ENCODE peak calls at places on chromosomes 11 and 22, in five cellular contexts. One of them, this sample, is unnamed.

GRCh38 chr11:1935156-1936071 is 11.7 kb upstream of the MRPL23 start:
- DNase-seq in A172: no peak
- DNase-seq in IMR-90: no peak
- DNase-seq in cerebellar cortex: no peak
- DNase-seq in HS-27A: no peak
- DNase-seq in this sample: no peak

GRCh38 chr11:132913295-132913694 is 619.0 kb downstream of the OPCML start:
- DNase-seq in A172: no peak
- DNase-seq in IMR-90: no peak
- DNase-seq in HS-27A: no peak
- DNase-seq in cerebellar cortex: no peak
- DNase-seq in this sample: no peak

GRCh38 chr11:11027271-11027670 is 169.4 kb upstream of the ZBED5 start:
- DNase-seq in A172: peak; percentile 56
- DNase-seq in HS-27A: peak; percentile 65
- DNase-seq in IMR-90: peak; percentile 85
- DNase-seq in cerebellar cortex: no peak
- DNase-seq in this sample: no peak

GRCh38 chr11:109957601-109958000 is 135.6 kb upstream of the ZC3H12C start:
- DNase-seq in cerebellar cortex: no peak
- DNase-seq in IMR-90: peak; percentile 58
- DNase-seq in HS-27A: no peak
- DNase-seq in A172: no peak
- DNase-seq in this sample: no peak

GRCh38 chr11:96276836-96277235 is 66.2 kb downstream of the MAML2 start:
- DNase-seq in IMR-90: no peak
- DNase-seq in A172: no peak
- DNase-seq in HS-27A: no peak
- DNase-seq in cerebellar cortex: no peak
- DNase-seq in this sample: no peak

GRCh38 chr11:6427516-6427915 is 8.6 kb upstream of the APBB1 start:
- DNase-seq in IMR-90: no peak
- DNase-seq in HS-27A: no peak
- DNase-seq in A172: no peak
- DNase-seq in cerebellar cortex: no peak
- DNase-seq in this sample: no peak

GRCh38 chr22:39170825-39171622 is 18.5 kb upstream of the CBX7 start:
- DNase-seq in HS-27A: peak; percentile 31
- DNase-seq in A172: peak; percentile 49
- DNase-seq in IMR-90: peak; percentile 52
- DNase-seq in cerebellar cortex: peak; percentile 84
- DNase-seq in this sample: peak; percentile 73

GRCh38 chr11:43963221-43963620 is 20.8 kb downstream of the C11orf96 start:
- DNase-seq in cerebellar cortex: no peak
- DNase-seq in HS-27A: no peak
- DNase-seq in IMR-90: no peak
- DNase-seq in A172: no peak
- DNase-seq in this sample: no peak

GRCh38 chr11:17208257-17208999 is 642 bp upstream of the PIK3C2A start:
- DNase-seq in IMR-90: peak; percentile 59
- DNase-seq in cerebellar cortex: peak; percentile 94
- DNase-seq in HS-27A: no peak
- DNase-seq in A172: peak; percentile 74
- DNase-seq in this sample: peak; percentile 34

GRCh38 chr22:27113211-27114030 is 456.0 kb downstream of the MIAT start:
- DNase-seq in IMR-90: peak; percentile 97
- DNase-seq in HS-27A: peak; percentile 95
- DNase-seq in cerebellar cortex: no peak
- DNase-seq in A172: peak; percentile 94
- DNase-seq in this sample: no peak

GRCh38 chr11:18727499-18728236 is 1.7 kb upstream of the IGSF22 start:
- DNase-seq in IMR-90: peak; percentile 16
- DNase-seq in HS-27A: no peak
- DNase-seq in A172: peak; percentile 30
- DNase-seq in cerebellar cortex: peak; percentile 39
- DNase-seq in this sample: peak; percentile 26

GRCh38 chr11:134038897-134039470 is 29.9 kb upstream of the JAM3 start:
- DNase-seq in IMR-90: peak; percentile 21
- DNase-seq in HS-27A: no peak
- DNase-seq in A172: no peak
- DNase-seq in cerebellar cortex: no peak
- DNase-seq in this sample: no peak

GRCh38 chr22:49964136-49964492 is 3.5 kb downstream of the PIM3 start:
- DNase-seq in HS-27A: no peak
- DNase-seq in IMR-90: no peak
- DNase-seq in A172: no peak
- DNase-seq in cerebellar cortex: no peak
- DNase-seq in this sample: peak; percentile 39

GRCh38 chr22:31947296-31947695 is 3.0 kb downstream of the YWHAH start:
- DNase-seq in A172: no peak
- DNase-seq in cerebellar cortex: peak; percentile 84
- DNase-seq in HS-27A: no peak
- DNase-seq in IMR-90: no peak
- DNase-seq in this sample: no peak

GRCh38 chr11:86335131-86335768 is 33.2 kb downstream of the HIKESHI start:
- DNase-seq in HS-27A: no peak
- DNase-seq in A172: no peak
- DNase-seq in cerebellar cortex: no peak
- DNase-seq in IMR-90: no peak
- DNase-seq in this sample: no peak

GRCh38 chr11:60251485-60252207 is 8.7 kb upstream of the MS4A4E start:
- DNase-seq in A172: peak; percentile 4
- DNase-seq in cerebellar cortex: peak; percentile 11
- DNase-seq in IMR-90: no peak
- DNase-seq in HS-27A: no peak
- DNase-seq in this sample: no peak

GRCh38 chr11:890794-891600 is 19.6 kb downstream of the CHID1 start:
- DNase-seq in A172: no peak
- DNase-seq in IMR-90: no peak
- DNase-seq in cerebellar cortex: no peak
- DNase-seq in HS-27A: no peak
- DNase-seq in this sample: no peak

GRCh38 chr11:17578296-17578695 is 31.2 kb downstream of the OTOG start:
- DNase-seq in A172: no peak
- DNase-seq in IMR-90: no peak
- DNase-seq in cerebellar cortex: no peak
- DNase-seq in HS-27A: no peak
- DNase-seq in this sample: no peak

This sample was measured in effector CD8-positive, alpha-beta T cell.